ENCODE peak calls at places on chromosomes 4 and X, in six cellular contexts. B is cardiac fibroblast, W is H9, A is fibroblast of villous mesenchyme, X is nephron progenitor cell, E is neural progenitor cell. D is an unnamed sample.

GRCh38 chr4:161252520-161253141 is 911.2 kb downstream of the FSTL5 start:
- DNase-seq in B (peak; percentile 23), W (no peak), A (peak; percentile 2), X (no peak), E (no peak), D (peak; percentile 42)

GRCh38 chr4:130210871-130211270 is 1114.9 kb downstream of the C4orf33 start:
- DNase-seq in B (peak; percentile 92), W (no peak), A (peak; percentile 31), X (no peak), E (no peak), D (no peak)

GRCh38 chr4:185890196-185890595 is 78.2 kb upstream of the SORBS2 start:
- DNase-seq in B (no peak), W (no peak), A (no peak), X (no peak), E (no peak), D (no peak)

GRCh38 chr4:166527500-166527899 is 654.5 kb downstream of the TLL1 start:
- DNase-seq in B (peak; percentile 34), W (peak; percentile 35), A (no peak), X (no peak), E (peak; percentile 11), D (no peak)

GRCh38 chr4:180695851-180696250 is 1547.4 kb upstream of the TENM3 start:
- DNase-seq in B (peak; percentile 27), W (no peak), A (peak; percentile 6), X (no peak), E (no peak), D (no peak)

GRCh38 chr4:169220446-169220845 is 50.3 kb downstream of the SH3RF1 start:
- DNase-seq in B (no peak), W (no peak), A (no peak), X (no peak), E (peak; percentile 22), D (no peak)

GRCh38 chrX:134469481-134469880 is 9.5 kb downstream of the HPRT1 start:
- DNase-seq in B (peak; percentile 60), W (no peak), A (peak; percentile 23), X (no peak), E (no peak), D (no peak)

GRCh38 chrX:115259238-115259875 is 25.5 kb upstream of the LRCH2 start:
- DNase-seq in B (no peak), W (no peak), A (peak; percentile 90), X (no peak), E (no peak), D (peak; percentile 35)

GRCh38 chr4:74794341-74794801 is at the start of gene BTC:
- DNase-seq in B (peak; percentile 7), W (peak; percentile 58), A (no peak), X (peak; percentile 29), E (peak; percentile 24), D (peak; percentile 73)

GRCh38 chrX:104913348-104913747 is 307.1 kb downstream of the TEX13A start:
- DNase-seq in B (peak; percentile 9), W (no peak), A (peak; percentile 1), X (no peak), E (peak; percentile 69), D (no peak)

GRCh38 chrX:118553042-118553714 is 57.6 kb downstream of the DOCK11 start:
- DNase-seq in B (no peak), W (no peak), A (no peak), X (no peak), E (no peak), D (no peak)

GRCh38 chrX:154805696-154806091 is 409 bp upstream of the MPP1 start:
- DNase-seq in B (peak; percentile 35), W (no peak), A (peak; percentile 68), X (no peak), E (no peak), D (no peak)

GRCh38 chr4:4841156-4841555 is 18.3 kb upstream of the MSX1 start:
- DNase-seq in B (no peak), W (no peak), A (no peak), X (no peak), E (no peak), D (no peak)

GRCh38 chr4:19300213-19300612 is 951.5 kb upstream of the SLIT2 start:
- DNase-seq in B (no peak), W (no peak), A (peak; percentile 64), X (no peak), E (no peak), D (no peak)

GRCh38 chrX:23819385-23820234 is 36.6 kb downstream of the SAT1 start:
- DNase-seq in B (peak; percentile 27), W (no peak), A (peak; percentile 59), X (no peak), E (no peak), D (no peak)

GRCh38 chrX:49257846-49258748 is 6.4 kb downstream of the FOXP3 start:
- DNase-seq in B (no peak), W (no peak), A (no peak), X (no peak), E (no peak), D (no peak)

GRCh38 chr4:98006814-98007412 is 136.4 kb downstream of the STPG2 start:
- DNase-seq in B (no peak), W (no peak), A (no peak), X (no peak), E (no peak), D (no peak)

GRCh38 chr4:68518889-68519288 is 57.2 kb downstream of the UGT2B17 start:
- DNase-seq in B (no peak), W (no peak), A (no peak), X (no peak), E (no peak), D (no peak)

DNA sequence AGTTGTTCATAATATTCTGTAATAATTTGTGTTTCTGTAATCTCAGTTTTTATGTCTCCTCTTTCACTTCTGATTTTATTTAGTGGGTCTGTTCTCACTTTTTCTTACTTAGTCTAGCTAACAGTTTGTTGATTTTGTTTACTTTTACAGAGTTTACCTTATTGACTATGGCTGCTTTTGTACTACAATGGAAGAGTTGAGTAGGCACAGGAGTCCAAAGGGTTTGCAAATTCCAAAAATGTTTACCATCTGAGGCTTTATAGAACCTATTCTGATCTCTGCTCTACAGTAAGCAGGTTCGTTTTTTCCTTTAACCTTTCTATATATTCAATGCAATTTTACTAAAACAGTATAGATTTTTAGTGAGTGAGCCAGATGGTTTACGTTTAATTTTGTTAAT is 55.1 kb downstream of the UGT2B17 start:
- DNase-seq in B (no peak), W (no peak), A (no peak), X (no peak), E (no peak), D (no peak)
- TF ChIP-seq CTCF in B (no peak), W (no peak), A (no peak), X (no peak), E (no peak), D (no peak)

GRCh38 chrX:106170318-106170717 is 2.2 kb downstream of the PWWP3B start:
- DNase-seq in B (peak; percentile 23), W (no peak), A (peak; percentile 25), X (no peak), E (no peak), D (no peak)
- TF ChIP-seq CTCF in B (peak; percentile 47), W (peak; percentile 53), A (peak; percentile 49), X (peak; percentile 44), E (peak; percentile 56), D (peak; percentile 37)

DNA sequence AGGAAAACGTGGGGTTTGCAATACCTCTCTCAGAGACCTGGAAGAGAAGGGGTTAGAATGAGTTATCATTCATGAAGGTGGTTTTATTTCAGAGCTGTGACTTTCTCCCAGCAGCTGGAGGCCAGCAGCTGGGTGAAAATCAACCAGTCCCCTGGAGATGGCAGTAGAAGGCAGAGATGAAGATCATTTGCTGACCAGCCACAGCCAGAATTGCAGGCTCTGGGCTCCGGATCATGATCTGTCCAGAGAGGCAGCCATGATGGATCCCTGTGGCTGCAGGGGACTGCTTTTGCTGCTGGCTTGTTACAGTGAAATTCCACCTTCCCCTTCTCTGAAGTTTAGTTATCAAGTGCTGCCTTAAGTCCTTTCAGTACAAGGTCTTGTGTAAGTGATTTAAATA is 46.9 kb upstream of the TAB3 start:
- DNase-seq in B (peak; percentile 15), W (peak; percentile 31), A (peak; percentile 3), X (peak; percentile 7), E (peak; percentile 24), D (peak; percentile 54)
- TF ChIP-seq CTCF in B (peak; percentile 16), W (no peak), A (peak; percentile 22), X (no peak), E (peak; percentile 29), D (peak; percentile 35)

GRCh38 chr4:42656736-42656985 is 244 bp downstream of the ATP8A1 start:
- DNase-seq in B (no peak), W (no peak), A (no peak), X (no peak), E (no peak), D (no peak)

GRCh38 chr4:42655248-42655647 is 1.7 kb downstream of the ATP8A1 start:
- DNase-seq in B (no peak), W (no peak), A (no peak), X (no peak), E (no peak), D (no peak)

GRCh38 chr4:42654606-42655005 is 2.3 kb downstream of the ATP8A1 start:
- DNase-seq in B (peak; percentile 70), W (no peak), A (peak; percentile 50), X (no peak), E (no peak), D (no peak)

GRCh38 chr4:42655921-42656735 is 777 bp downstream of the ATP8A1 start:
- DNase-seq in B (no peak), W (peak; percentile 34), A (no peak), X (peak; percentile 58), E (peak; percentile 56), D (peak; percentile 51)

DNA sequence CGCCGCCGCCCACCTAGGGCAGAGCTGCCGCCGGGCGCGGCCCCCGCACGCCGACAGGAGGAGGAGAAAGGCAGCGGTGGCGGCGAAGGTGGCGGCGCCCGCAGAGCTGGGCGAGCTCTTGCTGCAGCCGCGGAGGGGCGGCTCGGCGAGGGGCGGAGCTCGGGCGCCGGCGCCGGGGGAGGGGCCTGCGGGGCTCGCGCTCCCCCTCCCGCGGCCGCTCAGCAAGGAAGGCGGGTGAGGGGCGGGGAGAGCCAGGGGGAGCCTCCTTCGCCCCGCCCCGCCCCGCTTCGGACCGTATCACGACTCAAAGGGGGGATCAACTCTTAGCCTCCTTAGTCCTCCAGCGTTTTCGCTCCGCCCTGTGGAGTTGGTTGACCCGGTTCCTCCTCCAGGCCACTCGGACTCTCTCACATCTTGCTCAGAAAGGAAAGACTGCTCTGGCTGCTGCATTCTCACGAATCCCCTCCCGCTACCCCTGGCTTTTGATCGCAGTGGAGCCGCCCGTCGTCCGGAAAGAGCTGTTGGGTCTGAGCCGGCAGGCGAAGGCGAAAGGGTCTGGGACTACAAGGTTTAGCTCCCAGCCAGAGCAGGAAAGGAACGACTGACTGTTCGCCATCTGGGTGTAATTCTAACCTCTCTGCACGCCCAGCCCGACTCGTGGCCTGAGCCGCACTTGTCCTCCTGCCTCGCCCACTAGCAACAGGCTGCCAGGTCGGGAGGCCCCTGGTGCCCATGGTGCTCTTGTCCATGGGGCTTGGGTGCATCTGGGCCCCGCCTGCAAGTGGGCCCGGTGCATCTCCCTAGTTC is at the start of gene ATP8A1:
- DNase-seq in B (peak; percentile 72), W (peak; percentile 95), A (peak; percentile 82), X (peak; percentile 96), E (peak; percentile 97), D (peak; percentile 94)
- TF ChIP-seq CTCF in B (no peak), W (no peak), A (no peak), X (no peak), E (no peak), D (no peak)

GRCh38 chr4:129043523-129043922 is 49.8 kb downstream of the SCLT1 start:
- DNase-seq in B (peak; percentile 57), W (no peak), A (peak; percentile 38), X (no peak), E (no peak), D (no peak)
- TF ChIP-seq CTCF in B (peak; percentile 35), W (peak; percentile 34), A (peak; percentile 38), X (no peak), E (peak; percentile 26), D (peak; percentile 36)

GRCh38 chrX:135707880-135708279 is 5.6 kb upstream of the CT45A1 start:
- DNase-seq in B (no peak), W (peak; percentile 64), A (peak; percentile 6), X (peak; percentile 3), E (peak; percentile 20), D (peak; percentile 59)
- TF ChIP-seq CTCF in B (no peak), W (peak; percentile 45), A (peak; percentile 33), X (no peak), E (peak; percentile 30), D (peak; percentile 64)